ENCODE peak calls at places on chromosome 9, in ten cellular contexts. C is astrocyte of the spinal cord, I is fibroblast of pulmonary artery, D is ascending aorta, E is mucosa of descending colon, G is cardiac fibroblast, N is Peyer's patch, T is brain microvascular endothelial cell, V is left ventricle myocardium inferior, W is choroid plexus epithelial cell. A is an unnamed sample.

GRCh38 chr9:37200572-37201005 is 80.2 kb downstream of the ZCCHC7 start:
- DNase-seq in G (peak; percentile 54), E (no peak), V (no peak), T (no peak), N (no peak), D (no peak), I (peak; percentile 45), W (peak; percentile 62), C (peak; percentile 61), A (peak; percentile 17)

GRCh38 chr9:77514886-77515711 is 133.0 kb downstream of the GNA14 start:
- DNase-seq in D (no peak), E (no peak), I (peak; percentile 84), G (peak; percentile 93), V (no peak), T (peak; percentile 61), W (peak; percentile 90), N (no peak), C (peak; percentile 90), A (peak; percentile 79)

GRCh38 chr9:22084336-22085035 is 75.4 kb upstream of the CDKN2B start:
- DNase-seq in D (no peak), T (peak; percentile 96), E (no peak), G (peak; percentile 93), V (no peak), W (peak; percentile 92), N (no peak), I (peak; percentile 86), C (peak; percentile 95), A (peak; percentile 83)

GRCh38 chr9:136401173-136401922 is 1.4 kb upstream of the SNAPC4 start:
- DNase-seq in T (no peak), E (no peak), I (no peak), G (no peak), V (no peak), C (no peak), D (no peak), W (no peak), N (no peak), A (no peak)

GRCh38 chr9:2260401-2261306 is 245.5 kb downstream of the SMARCA2 start:
- DNase-seq in C (peak; percentile 56), E (no peak), W (peak; percentile 25), V (no peak), N (no peak), G (peak; percentile 67), I (peak; percentile 51), D (no peak), T (peak; percentile 27), A (peak; percentile 4)

GRCh38 chr9:7146582-7146981 is 388.8 kb downstream of the KDM4C start:
- DNase-seq in V (no peak), N (no peak), I (no peak), T (peak; percentile 7), C (no peak), G (no peak), D (no peak), E (no peak), W (no peak), A (no peak)

GRCh38 chr9:131747352-131747751 is 7.5 kb upstream of the RAPGEF1 start:
- DNase-seq in N (no peak), W (peak; percentile 79), G (peak; percentile 81), I (peak; percentile 83), D (no peak), V (no peak), E (no peak), C (peak; percentile 39), T (peak; percentile 42), A (peak; percentile 47)

GRCh38 chr9:128082173-128082572 is 14.1 kb downstream of the SLC25A25 start:
- DNase-seq in I (no peak), V (no peak), D (no peak), T (no peak), C (no peak), N (no peak), W (peak; percentile 18), G (no peak), E (no peak), A (no peak)

GRCh38 chr9:34896112-34896511 is 62.0 kb upstream of the PHF24 start:
- DNase-seq in D (no peak), C (no peak), N (no peak), G (peak; percentile 5), I (no peak), E (no peak), T (no peak), V (no peak), W (peak; percentile 7), A (no peak)

GRCh38 chr9:14652729-14653377 is 40.4 kb downstream of the ZDHHC21 start:
- DNase-seq in I (peak; percentile 29), G (peak; percentile 48), D (no peak), V (no peak), T (no peak), C (peak; percentile 10), E (no peak), N (no peak), W (peak; percentile 74), A (no peak)

GRCh38 chr9:120109242-120109641 is 470.7 kb downstream of the CDK5RAP2 start:
- DNase-seq in N (no peak), G (no peak), E (no peak), C (no peak), W (no peak), I (no peak), D (no peak), T (no peak), V (no peak), A (no peak)

DNA sequence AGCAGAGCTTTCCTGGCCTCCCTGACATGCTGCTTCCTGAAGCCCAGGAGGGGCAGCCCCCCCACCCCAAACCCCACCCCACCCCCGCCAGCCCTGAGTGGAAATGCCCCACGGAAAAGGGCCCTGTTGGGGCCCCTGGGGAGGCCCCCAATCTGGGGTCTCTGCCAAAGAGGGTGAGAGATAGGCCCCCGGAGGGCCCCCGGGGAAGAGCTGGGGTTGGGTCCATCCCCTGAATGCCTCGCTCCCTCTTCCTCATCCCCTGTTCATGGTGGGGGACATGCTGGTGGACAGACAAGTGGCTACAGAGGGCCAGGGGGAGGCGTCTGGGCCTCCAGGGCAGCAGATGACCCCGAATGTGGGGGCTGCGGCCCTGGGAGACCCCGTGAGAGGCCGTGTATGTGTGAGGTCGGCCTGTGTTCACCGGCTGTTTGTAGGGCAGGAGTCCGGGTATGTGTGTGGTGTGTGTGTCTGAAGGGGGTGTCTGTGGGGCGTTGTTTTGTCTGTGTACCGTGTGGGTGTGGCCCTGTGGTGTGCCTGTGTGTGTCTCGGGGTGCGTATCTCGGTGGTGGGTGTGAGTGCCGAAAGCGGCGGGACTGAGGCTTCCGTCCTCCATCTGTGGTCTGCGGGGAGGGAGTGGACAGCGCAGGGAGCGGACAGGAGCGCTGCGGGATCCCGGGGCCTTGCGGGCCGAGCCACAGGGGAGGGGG is 11.3 kb downstream of the C9orf50 start:
- DNase-seq in E (peak; percentile 84), D (peak; percentile 55), W (peak; percentile 92), I (peak; percentile 42), T (peak; percentile 63), G (peak; percentile 41), N (peak; percentile 71), C (peak; percentile 80), V (peak; percentile 51), A (no peak)
- H3K4me3 ChIP-seq in E (no peak overlapping the region), D (peak overlapping the region; percentile 84), W (peak overlapping the region; percentile 32), I (no peak overlapping the region), T (peak overlapping the region; percentile 20), G (peak overlapping the region; percentile 2), N (peak overlapping the region; percentile 68), C (no peak overlapping the region), V (peak overlapping the region; percentile 78), A (peak overlapping the region; percentile 26)

GRCh38 chr9:132797861-132798659 is 80.0 kb downstream of the AK8 start:
- DNase-seq in V (no peak), C (no peak), G (peak; percentile 5), N (no peak), I (peak; percentile 10), W (peak; percentile 41), E (no peak), D (no peak), T (no peak), A (no peak)

GRCh38 chr9:132802121-132802795 is 75.8 kb downstream of the AK8 start:
- DNase-seq in C (no peak), N (no peak), D (no peak), W (no peak), V (no peak), G (no peak), E (no peak), T (no peak), I (no peak), A (no peak)

GRCh38 chr9:132801659-132802058 is 76.4 kb downstream of the AK8 start:
- DNase-seq in T (no peak), V (no peak), C (no peak), G (no peak), E (no peak), W (no peak), I (no peak), D (no peak), N (no peak), A (no peak)

GRCh38 chr9:132800038-132800648 is 77.9 kb downstream of the AK8 start:
- DNase-seq in D (no peak), C (peak; percentile 61), G (peak; percentile 75), I (peak; percentile 77), V (peak; percentile 76), W (peak; percentile 80), N (peak; percentile 75), E (peak; percentile 80), T (peak; percentile 43), A (peak; percentile 5)

GRCh38 chr9:132798817-132799790 is 79.0 kb downstream of the AK8 start:
- DNase-seq in G (no peak), V (no peak), W (peak; percentile 4), T (no peak), D (no peak), N (no peak), I (no peak), E (peak; percentile 72), C (no peak), A (no peak)
- TF ChIP-seq CTCF in G (no peak), V (no peak), W (peak; percentile 10), T (peak; percentile 17), D (no peak), N (peak; percentile 38), I (no peak), E (no peak), C (no peak), A (no peak)

GRCh38 chr9:112605518-112605917 is 112.4 kb downstream of the INIP start:
- DNase-seq in W (no peak), D (no peak), I (no peak), N (no peak), G (no peak), C (no peak), T (no peak), V (no peak), E (no peak), A (no peak)
- H3K4me3 ChIP-seq in W (no peak overlapping the region), D (no peak overlapping the region), I (no peak overlapping the region), N (no peak overlapping the region), G (no peak overlapping the region), C (no peak overlapping the region), T (no peak overlapping the region), V (no peak overlapping the region), E (no peak overlapping the region), A (no peak overlapping the region)

DNA sequence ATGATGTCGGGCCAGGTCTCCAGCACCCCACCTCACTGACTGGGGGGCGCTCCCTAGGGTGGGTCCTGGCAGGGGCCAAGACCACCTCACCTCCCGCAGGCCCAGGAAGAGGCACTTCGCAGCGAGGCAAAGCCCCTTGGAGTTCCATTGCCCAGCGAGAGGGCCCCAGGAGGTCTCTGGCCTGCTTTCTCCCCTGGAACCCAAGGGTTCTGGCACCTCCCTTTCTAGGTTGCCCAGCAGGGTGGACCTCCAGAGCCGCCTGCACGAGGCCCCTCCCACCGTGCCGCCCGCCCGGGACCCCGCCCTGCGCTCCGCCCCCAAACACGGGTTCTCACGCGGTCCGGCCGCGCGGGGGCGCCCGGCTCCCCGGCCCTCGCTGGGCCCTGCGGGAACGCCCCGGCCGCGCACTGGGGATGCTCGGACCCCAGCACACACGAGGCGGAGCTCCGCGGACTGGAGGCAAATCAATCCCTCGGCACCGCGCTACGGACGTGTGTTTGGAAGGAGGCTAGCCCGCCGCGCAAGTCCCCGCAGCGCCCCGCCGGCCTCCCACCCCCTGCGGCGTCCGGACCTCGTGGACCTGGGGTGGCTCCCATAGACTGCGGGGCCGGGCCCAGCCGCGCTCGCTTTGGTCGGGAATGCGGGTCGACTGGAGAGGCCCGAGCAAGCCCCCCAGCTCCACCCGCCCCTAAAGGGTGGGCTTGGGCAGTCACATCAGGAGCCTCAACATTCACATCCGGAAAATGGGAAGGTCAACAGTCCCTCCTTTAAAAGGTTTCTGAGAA is 99.5 kb upstream of the LMX1B start:
- DNase-seq in N (peak; percentile 72), T (peak; percentile 11), E (peak; percentile 74), C (no peak), W (peak; percentile 36), G (peak; percentile 34), V (peak; percentile 76), D (no peak), I (peak; percentile 31), A (no peak)
- TF ChIP-seq CTCF in N (peak; percentile 40), T (peak; percentile 28), E (no peak), C (peak; percentile 38), W (peak; percentile 16), G (no peak), V (peak; percentile 69), D (peak; percentile 22), I (peak; percentile 1), A (peak; percentile 24)